ENCODE peak calls at places on chromosomes 5 and 9, in six cellular contexts. V, J, L, R, Z and O are unnamed samples.

GRCh38 chr5:116135344-116135743 is 50.5 kb downstream of the COMMD10 start:
- DNase-seq in V (no peak), J (no peak), Z (no peak), R (no peak), L (no peak), O (no peak)

GRCh38 chr9:111148994-111149759 is 110.9 kb upstream of the LPAR1 start:
- DNase-seq in Z (no peak), V (no peak), J (no peak), R (peak), L (no peak), O (no peak)

GRCh38 chr5:54115768-54116403 is 194.5 kb downstream of the ARL15 start:
- DNase-seq in Z (no peak), L (no peak), V (no peak), J (peak), R (peak), O (no peak)

GRCh38 chr5:172502410-172502809 is 48.1 kb upstream of the SH3PXD2B start:
- DNase-seq in J (no peak), Z (no peak), L (no peak), V (no peak), R (no peak), O (peak)

GRCh38 chr5:60487466-60487865 is 212.5 kb downstream of the DEPDC1B start:
- DNase-seq in R (peak), V (no peak), Z (no peak), J (peak), L (no peak), O (no peak)

GRCh38 chr5:125978015-125978414 is 445.2 kb upstream of the GRAMD2B start:
- DNase-seq in L (no peak), R (no peak), J (no peak), Z (no peak), V (no peak), O (no peak)

GRCh38 chr5:76807296-76807695 is 11.5 kb upstream of the F2RL1 start:
- DNase-seq in L (no peak), Z (peak), V (no peak), R (peak), J (peak), O (no peak)

GRCh38 chr5:151157426-151158286 is at the start of gene ANXA6:
- DNase-seq in L (peak), Z (peak), V (peak), R (peak), J (peak), O (peak)

GRCh38 chr5:117077142-117077541 is 502.5 kb upstream of the SEMA6A start:
- DNase-seq in Z (no peak), V (no peak), R (no peak), L (no peak), J (no peak), O (no peak)

GRCh38 chr9:16058131-16058549 is 505.3 kb downstream of the CCDC171 start:
- DNase-seq in J (peak), R (peak), V (no peak), Z (no peak), L (no peak), O (no peak)

GRCh38 chr5:109485030-109485429 is 75.3 kb upstream of the PJA2 start:
- DNase-seq in L (no peak), Z (no peak), J (no peak), R (peak), V (no peak), O (peak)

GRCh38 chr9:93028448-93029006 is 30.0 kb upstream of the SUSD3 start:
- DNase-seq in L (peak), Z (no peak), J (peak), V (no peak), R (no peak), O (no peak)

GRCh38 chr5:124315746-124316415 is 430.6 kb downstream of the ZNF608 start:
- DNase-seq in V (peak), J (peak), R (peak), Z (no peak), L (no peak), O (no peak)

GRCh38 chr5:90547072-90547536 is 11.5 kb upstream of the ADGRV1 start:
- DNase-seq in V (no peak), L (no peak), Z (no peak), R (no peak), J (no peak), O (no peak)